ENCODE peak calls at places on chromosomes 5 and 9, in six cellular contexts. One of them, this sample, is unnamed.

GRCh38 chr9:111945216-111945615 is 48.6 kb downstream of the UGCG start:
- DNase-seq in naive thymus-derived CD8-positive, alpha-beta T cell: no peak
- DNase-seq in HS-5: no peak
- DNase-seq in GM12864: peak; percentile 63
- DNase-seq in spleen: no peak
- DNase-seq in NCI-H226: no peak
- DNase-seq in this sample: no peak

GRCh38 chr9:14962193-14962899 is 52.1 kb upstream of the FREM1 start:
- DNase-seq in naive thymus-derived CD8-positive, alpha-beta T cell: no peak
- DNase-seq in HS-5: no peak
- DNase-seq in GM12864: no peak
- DNase-seq in spleen: no peak
- DNase-seq in NCI-H226: no peak
- DNase-seq in this sample: no peak

GRCh38 chr9:14314424-14314928 is 535 bp upstream of the NFIB start:
- DNase-seq in naive thymus-derived CD8-positive, alpha-beta T cell: no peak
- DNase-seq in HS-5: no peak
- DNase-seq in GM12864: no peak
- DNase-seq in spleen: no peak
- DNase-seq in NCI-H226: peak; percentile 89
- DNase-seq in this sample: no peak

GRCh38 chr5:139638736-139639618 is 9.2 kb upstream of the CXXC5 start:
- DNase-seq in naive thymus-derived CD8-positive, alpha-beta T cell: peak; percentile 14
- DNase-seq in HS-5: no peak
- DNase-seq in GM12864: no peak
- DNase-seq in spleen: peak; percentile 77
- DNase-seq in NCI-H226: no peak
- DNase-seq in this sample: no peak

GRCh38 chr5:93476211-93476851 is 104.7 kb downstream of the NR2F1-AS1 start:
- DNase-seq in naive thymus-derived CD8-positive, alpha-beta T cell: no peak
- DNase-seq in HS-5: no peak
- DNase-seq in GM12864: no peak
- DNase-seq in spleen: no peak
- DNase-seq in NCI-H226: no peak
- DNase-seq in this sample: no peak

GRCh38 chr5:171162165-171162564 is 146.9 kb upstream of the TLX3 start:
- DNase-seq in naive thymus-derived CD8-positive, alpha-beta T cell: no peak
- DNase-seq in HS-5: no peak
- DNase-seq in GM12864: no peak
- DNase-seq in spleen: no peak
- DNase-seq in NCI-H226: no peak
- DNase-seq in this sample: no peak

GRCh38 chr5:17087035-17087434 is 130.4 kb upstream of the BASP1 start:
- DNase-seq in naive thymus-derived CD8-positive, alpha-beta T cell: no peak
- DNase-seq in HS-5: no peak
- DNase-seq in GM12864: no peak
- DNase-seq in spleen: no peak
- DNase-seq in NCI-H226: peak; percentile 22
- DNase-seq in this sample: no peak

GRCh38 chr5:159010611-159011497 is 88.9 kb downstream of the EBF1 start:
- DNase-seq in naive thymus-derived CD8-positive, alpha-beta T cell: no peak
- DNase-seq in HS-5: no peak
- DNase-seq in GM12864: peak; percentile 71
- DNase-seq in spleen: peak; percentile 80
- DNase-seq in NCI-H226: no peak
- DNase-seq in this sample: no peak

GRCh38 chr5:151132959-151133358 is 24.6 kb downstream of the ANXA6 start:
- DNase-seq in naive thymus-derived CD8-positive, alpha-beta T cell: no peak
- DNase-seq in HS-5: no peak
- DNase-seq in GM12864: no peak
- DNase-seq in spleen: peak; percentile 27
- DNase-seq in NCI-H226: no peak
- DNase-seq in this sample: no peak

GRCh38 chr9:83920469-83920941 is 727 bp downstream of the KIF27 start:
- DNase-seq in naive thymus-derived CD8-positive, alpha-beta T cell: no peak
- DNase-seq in HS-5: no peak
- DNase-seq in GM12864: no peak
- DNase-seq in spleen: no peak
- DNase-seq in NCI-H226: peak; percentile 41
- DNase-seq in this sample: no peak

GRCh38 chr5:126965061-126965475 is 65.3 kb downstream of the MARCHF3 start:
- DNase-seq in naive thymus-derived CD8-positive, alpha-beta T cell: no peak
- DNase-seq in HS-5: peak; percentile 99
- DNase-seq in GM12864: no peak
- DNase-seq in spleen: no peak
- DNase-seq in NCI-H226: peak; percentile 93
- DNase-seq in this sample: no peak

GRCh38 chr5:179759961-179760541 is 27.4 kb downstream of the MAML1 start:
- DNase-seq in naive thymus-derived CD8-positive, alpha-beta T cell: no peak
- DNase-seq in HS-5: no peak
- DNase-seq in GM12864: no peak
- DNase-seq in spleen: peak; percentile 14
- DNase-seq in NCI-H226: no peak
- DNase-seq in this sample: no peak

GRCh38 chr5:59564895-59565294 is 328.6 kb downstream of the PDE4D start:
- DNase-seq in naive thymus-derived CD8-positive, alpha-beta T cell: no peak
- DNase-seq in HS-5: no peak
- DNase-seq in GM12864: no peak
- DNase-seq in spleen: no peak
- DNase-seq in NCI-H226: no peak
- DNase-seq in this sample: no peak

GRCh38 chr9:78786794-78787193 is 489.9 kb downstream of the PSAT1 start:
- DNase-seq in naive thymus-derived CD8-positive, alpha-beta T cell: no peak
- DNase-seq in HS-5: no peak
- DNase-seq in GM12864: no peak
- DNase-seq in spleen: no peak
- DNase-seq in NCI-H226: peak; percentile 15
- DNase-seq in this sample: no peak

GRCh38 chr9:110261631-110262030 is 5.3 kb upstream of the TXN start:
- DNase-seq in naive thymus-derived CD8-positive, alpha-beta T cell: no peak
- DNase-seq in HS-5: no peak
- DNase-seq in GM12864: no peak
- DNase-seq in spleen: no peak
- DNase-seq in NCI-H226: no peak
- DNase-seq in this sample: no peak

GRCh38 chr5:65871182-65871581 is 55.2 kb upstream of the ERBIN start:
- DNase-seq in naive thymus-derived CD8-positive, alpha-beta T cell: no peak
- DNase-seq in HS-5: no peak
- DNase-seq in GM12864: no peak
- DNase-seq in spleen: no peak
- DNase-seq in NCI-H226: peak; percentile 81
- DNase-seq in this sample: no peak

GRCh38 chr5:116466740-116467139 is 107.9 kb downstream of the SEMA6A start:
- DNase-seq in naive thymus-derived CD8-positive, alpha-beta T cell: no peak
- DNase-seq in HS-5: no peak
- DNase-seq in GM12864: no peak
- DNase-seq in spleen: no peak
- DNase-seq in NCI-H226: no peak
- DNase-seq in this sample: no peak

GRCh38 chr9:135282001-135282731 is 194.7 kb downstream of the OLFM1 start:
- DNase-seq in naive thymus-derived CD8-positive, alpha-beta T cell: peak; percentile 52
- DNase-seq in HS-5: no peak
- DNase-seq in GM12864: no peak
- DNase-seq in spleen: no peak
- DNase-seq in NCI-H226: peak; percentile 65
- DNase-seq in this sample: no peak

GRCh38 chr5:176533894-176534611 is 3.1 kb downstream of the RNF44 start:
- DNase-seq in naive thymus-derived CD8-positive, alpha-beta T cell: peak; percentile 52
- DNase-seq in HS-5: no peak
- DNase-seq in GM12864: no peak
- DNase-seq in spleen: peak; percentile 90
- DNase-seq in NCI-H226: peak; percentile 22
- DNase-seq in this sample: no peak

GRCh38 chr9:18526686-18527085 is 52.7 kb downstream of the ADAMTSL1 start:
- DNase-seq in naive thymus-derived CD8-positive, alpha-beta T cell: no peak
- DNase-seq in HS-5: no peak
- DNase-seq in GM12864: no peak
- DNase-seq in spleen: no peak
- DNase-seq in NCI-H226: no peak
- DNase-seq in this sample: no peak

GRCh38 chr9:37897665-37898064 is 6.3 kb downstream of the SLC25A51 start:
- DNase-seq in naive thymus-derived CD8-positive, alpha-beta T cell: no peak
- DNase-seq in HS-5: no peak
- DNase-seq in GM12864: no peak
- DNase-seq in spleen: no peak
- DNase-seq in NCI-H226: no peak
- DNase-seq in this sample: no peak

GRCh38 chr9:95024097-95024671 is 293.3 kb downstream of the FANCC start:
- DNase-seq in naive thymus-derived CD8-positive, alpha-beta T cell: no peak
- DNase-seq in HS-5: no peak
- DNase-seq in GM12864: no peak
- DNase-seq in spleen: no peak
- DNase-seq in NCI-H226: no peak
- DNase-seq in this sample: no peak

GRCh38 chr9:83036043-83036442 is 26.9 kb downstream of the RASEF start:
- DNase-seq in naive thymus-derived CD8-positive, alpha-beta T cell: no peak
- DNase-seq in HS-5: no peak
- DNase-seq in GM12864: no peak
- DNase-seq in spleen: no peak
- DNase-seq in NCI-H226: no peak
- DNase-seq in this sample: no peak

GRCh38 chr9:106799146-106799545 is 63.8 kb upstream of the ZNF462 start:
- DNase-seq in naive thymus-derived CD8-positive, alpha-beta T cell: no peak
- DNase-seq in HS-5: peak; percentile 84
- DNase-seq in GM12864: no peak
- DNase-seq in spleen: no peak
- DNase-seq in NCI-H226: peak; percentile 52
- DNase-seq in this sample: no peak

GRCh38 chr5:65010841-65011240 is 242.1 kb downstream of the CWC27 start:
- DNase-seq in naive thymus-derived CD8-positive, alpha-beta T cell: no peak
- DNase-seq in HS-5: no peak
- DNase-seq in GM12864: no peak
- DNase-seq in spleen: no peak
- DNase-seq in NCI-H226: no peak
- DNase-seq in this sample: no peak

GRCh38 chr5:133425183-133425582 is 187.2 kb downstream of the FSTL4 start:
- DNase-seq in naive thymus-derived CD8-positive, alpha-beta T cell: no peak
- DNase-seq in HS-5: no peak
- DNase-seq in GM12864: no peak
- DNase-seq in spleen: no peak
- DNase-seq in NCI-H226: no peak
- DNase-seq in this sample: no peak

This sample was measured in neural crest cell.